ENCODE peak calls at places on chromosomes 11 and 22, in five cellular contexts. H is activated naive CD8-positive, alpha-beta T cell treated with anti-CD3 and anti-CD28 coated beads, Interleukin-2, amount 50 U/mL, for 24 hours; F is neuronal stem cell; L is NCI-H2081; B is HTR-8/SVneo. S is an unnamed sample.

GRCh38 chr11:82004537-82005213 is 729.0 kb downstream of the FAM181B start:
- DNase-seq in L (no peak), H (no peak), F (no peak), B (no peak), S (no peak)

GRCh38 chr11:77102246-77103210 is at the start of gene OMP:
- DNase-seq in H (no peak), B (no peak), F (no peak), L (no peak), S (no peak)

GRCh38 chr11:70544774-70545625 is 146.7 kb downstream of the CTTN start:
- DNase-seq in L (no peak), H (no peak), F (peak), B (no peak), S (peak)

GRCh38 chr11:7612661-7613393 is 60.5 kb downstream of the CYB5R2 start:
- DNase-seq in F (peak), B (no peak), H (no peak), L (no peak), S (no peak)

GRCh38 chr11:122601131-122602125 is 54.1 kb upstream of the UBASH3B start:
- DNase-seq in L (no peak), F (no peak), H (no peak), B (peak), S (no peak)

GRCh38 chr11:126360049-126360446 is 4.6 kb downstream of the ST3GAL4 start:
- DNase-seq in F (no peak), L (no peak), H (no peak), B (no peak), S (no peak)

GRCh38 chr11:72872012-72872411 is 57.8 kb downstream of the ATG16L2 start:
- DNase-seq in F (no peak), B (no peak), H (no peak), L (no peak), S (no peak)

GRCh38 chr22:37483594-37484114 is 2.5 kb downstream of the MFNG start:
- DNase-seq in B (no peak), H (no peak), F (no peak), L (no peak), S (no peak)

GRCh38 chr11:6855971-6856542 is 6.8 kb upstream of the OR10A2 start:
- DNase-seq in F (peak), H (no peak), L (no peak), B (no peak), S (no peak)